ENCODE peak calls at places on chromosomes 4 and X, in ten cellular contexts. One of them, this sample, is unnamed.

GRCh38 chr4:184826315-184827266 is 823 bp upstream of the ACSL1 start:
- DNase-seq in NCI-H510A: peak
- DNase-seq in neural crest cell: no peak
- DNase-seq in activated T-helper 9 cell treated with anti-CD3 and anti-CD28 coated beads, Interleukin-2, amount 50 U/mL, for 16 hours: peak
- DNase-seq in stomach: peak
- DNase-seq in occipital lobe: no peak
- DNase-seq in head of caudate nucleus: no peak
- DNase-seq in trophoblast cell: peak
- DNase-seq in DMS79: no peak
- DNase-seq in small intestine: peak
- DNase-seq in this sample: peak

GRCh38 chrX:123422875-123423274 is 238.8 kb downstream of the GRIA3 start:
- DNase-seq in NCI-H510A: no peak
- DNase-seq in neural crest cell: peak
- DNase-seq in activated T-helper 9 cell treated with anti-CD3 and anti-CD28 coated beads, Interleukin-2, amount 50 U/mL, for 16 hours: no peak
- DNase-seq in stomach: no peak
- DNase-seq in occipital lobe: no peak
- DNase-seq in head of caudate nucleus: peak
- DNase-seq in trophoblast cell: peak
- DNase-seq in DMS79: no peak
- DNase-seq in small intestine: peak
- DNase-seq in this sample: peak

GRCh38 chr4:1061372-1061700 is 49.9 kb downstream of the FGFRL1 start:
- DNase-seq in NCI-H510A: no peak
- DNase-seq in neural crest cell: no peak
- DNase-seq in activated T-helper 9 cell treated with anti-CD3 and anti-CD28 coated beads, Interleukin-2, amount 50 U/mL, for 16 hours: no peak
- DNase-seq in stomach: no peak
- DNase-seq in occipital lobe: no peak
- DNase-seq in head of caudate nucleus: no peak
- DNase-seq in trophoblast cell: no peak
- DNase-seq in DMS79: no peak
- DNase-seq in small intestine: no peak
- DNase-seq in this sample: no peak

GRCh38 chr4:34516524-34516923 is 1727.8 kb downstream of the ARAP2 start:
- DNase-seq in NCI-H510A: no peak
- DNase-seq in neural crest cell: no peak
- DNase-seq in activated T-helper 9 cell treated with anti-CD3 and anti-CD28 coated beads, Interleukin-2, amount 50 U/mL, for 16 hours: no peak
- DNase-seq in stomach: no peak
- DNase-seq in occipital lobe: no peak
- DNase-seq in head of caudate nucleus: no peak
- DNase-seq in trophoblast cell: no peak
- DNase-seq in DMS79: no peak
- DNase-seq in small intestine: no peak
- DNase-seq in this sample: no peak

GRCh38 chr4:116849620-116850019 is 235.8 kb downstream of the TRAM1L1 start:
- DNase-seq in NCI-H510A: no peak
- DNase-seq in neural crest cell: no peak
- DNase-seq in activated T-helper 9 cell treated with anti-CD3 and anti-CD28 coated beads, Interleukin-2, amount 50 U/mL, for 16 hours: no peak
- DNase-seq in stomach: no peak
- DNase-seq in occipital lobe: no peak
- DNase-seq in head of caudate nucleus: no peak
- DNase-seq in trophoblast cell: no peak
- DNase-seq in DMS79: no peak
- DNase-seq in small intestine: no peak
- DNase-seq in this sample: peak

GRCh38 chr4:53688186-53688790 is 97.0 kb upstream of the LNX1 start:
- DNase-seq in NCI-H510A: no peak
- DNase-seq in neural crest cell: no peak
- DNase-seq in activated T-helper 9 cell treated with anti-CD3 and anti-CD28 coated beads, Interleukin-2, amount 50 U/mL, for 16 hours: no peak
- DNase-seq in stomach: no peak
- DNase-seq in occipital lobe: peak
- DNase-seq in head of caudate nucleus: peak
- DNase-seq in trophoblast cell: peak
- DNase-seq in DMS79: no peak
- DNase-seq in small intestine: no peak
- DNase-seq in this sample: no peak

GRCh38 chr4:7815562-7815961 is 124.1 kb downstream of the AFAP1 start:
- DNase-seq in NCI-H510A: no peak
- DNase-seq in neural crest cell: no peak
- DNase-seq in activated T-helper 9 cell treated with anti-CD3 and anti-CD28 coated beads, Interleukin-2, amount 50 U/mL, for 16 hours: no peak
- DNase-seq in stomach: no peak
- DNase-seq in occipital lobe: no peak
- DNase-seq in head of caudate nucleus: no peak
- DNase-seq in trophoblast cell: peak
- DNase-seq in DMS79: no peak
- DNase-seq in small intestine: no peak
- DNase-seq in this sample: no peak

GRCh38 chrX:108537005-108537404 is 97.4 kb downstream of the COL4A5 start:
- DNase-seq in NCI-H510A: peak
- DNase-seq in neural crest cell: peak
- DNase-seq in activated T-helper 9 cell treated with anti-CD3 and anti-CD28 coated beads, Interleukin-2, amount 50 U/mL, for 16 hours: no peak
- DNase-seq in stomach: no peak
- DNase-seq in occipital lobe: no peak
- DNase-seq in head of caudate nucleus: no peak
- DNase-seq in trophoblast cell: peak
- DNase-seq in DMS79: no peak
- DNase-seq in small intestine: peak
- DNase-seq in this sample: peak

GRCh38 chr4:104901438-104901837 is 245.2 kb upstream of the TET2 start:
- DNase-seq in NCI-H510A: no peak
- DNase-seq in neural crest cell: no peak
- DNase-seq in activated T-helper 9 cell treated with anti-CD3 and anti-CD28 coated beads, Interleukin-2, amount 50 U/mL, for 16 hours: no peak
- DNase-seq in stomach: no peak
- DNase-seq in occipital lobe: peak
- DNase-seq in head of caudate nucleus: peak
- DNase-seq in trophoblast cell: no peak
- DNase-seq in DMS79: no peak
- DNase-seq in small intestine: no peak
- DNase-seq in this sample: peak

GRCh38 chrX:30659421-30659820 is 6.2 kb downstream of the GK start:
- DNase-seq in NCI-H510A: no peak
- DNase-seq in neural crest cell: no peak
- DNase-seq in activated T-helper 9 cell treated with anti-CD3 and anti-CD28 coated beads, Interleukin-2, amount 50 U/mL, for 16 hours: no peak
- DNase-seq in stomach: no peak
- DNase-seq in occipital lobe: no peak
- DNase-seq in head of caudate nucleus: no peak
- DNase-seq in trophoblast cell: peak
- DNase-seq in DMS79: no peak
- DNase-seq in small intestine: peak
- DNase-seq in this sample: no peak

GRCh38 chrX:5176766-5177165 is 1051.9 kb downstream of the NLGN4X start:
- DNase-seq in NCI-H510A: no peak
- DNase-seq in neural crest cell: no peak
- DNase-seq in activated T-helper 9 cell treated with anti-CD3 and anti-CD28 coated beads, Interleukin-2, amount 50 U/mL, for 16 hours: no peak
- DNase-seq in stomach: no peak
- DNase-seq in occipital lobe: no peak
- DNase-seq in head of caudate nucleus: no peak
- DNase-seq in trophoblast cell: no peak
- DNase-seq in DMS79: no peak
- DNase-seq in small intestine: no peak
- DNase-seq in this sample: peak